ENCODE peak calls at places on chromosomes 3 and 15, in four cellular contexts. One of them, this sample, is unnamed. For H3K27me3 and H3K4me1, the result is how much of the 10 kb centered on the place peaks cover.

GRCh38 chr15:76776969-76777368 is 128.2 kb downstream of the SCAPER start:
- DNase-seq in ovary: no peak
- DNase-seq in fibroblast of lung: no peak
- DNase-seq in breast epithelium: no peak
- DNase-seq in this sample: no peak

GRCh38 chr3:46271209-46271608 is 28.9 kb downstream of the CCR3 start:
- DNase-seq in ovary: no peak
- DNase-seq in fibroblast of lung: no peak
- DNase-seq in breast epithelium: no peak
- DNase-seq in this sample: no peak

GRCh38 chr15:25410649-25411048 is 28.2 kb downstream of the UBE3A start:
- DNase-seq in fibroblast of lung: peak
- DNase-seq in ovary: no peak
- DNase-seq in breast epithelium: no peak
- DNase-seq in this sample: no peak

GRCh38 chr3:71498053-71498452 is 85.5 kb downstream of the FOXP1 start:
- DNase-seq in ovary: no peak
- DNase-seq in fibroblast of lung: no peak
- DNase-seq in breast epithelium: no peak
- DNase-seq in this sample: no peak

GRCh38 chr3:111392911-111393351 is 149.1 kb upstream of the CD96 start:
- DNase-seq in fibroblast of lung: no peak
- DNase-seq in ovary: no peak
- DNase-seq in breast epithelium: no peak
- DNase-seq in this sample: no peak

GRCh38 chr15:75167588-75168076 is 34.0 kb upstream of the C15orf39 start:
- DNase-seq in breast epithelium: peak
- DNase-seq in fibroblast of lung: peak
- DNase-seq in ovary: peak
- DNase-seq in this sample: peak

GRCh38 chr3:109033000-109033660 is 79.5 kb upstream of the GUCA1C start:
- DNase-seq in ovary: no peak
- DNase-seq in breast epithelium: no peak
- DNase-seq in fibroblast of lung: no peak
- DNase-seq in this sample: no peak

GRCh38 chr3:22979581-22979980 is 223.5 kb upstream of the UBE2E2 start:
- DNase-seq in ovary: no peak
- DNase-seq in breast epithelium: no peak
- DNase-seq in fibroblast of lung: no peak
- DNase-seq in this sample: no peak

GRCh38 chr3:185966655-185967054 is 28.8 kb upstream of the TRA2B start:
- DNase-seq in breast epithelium: no peak
- DNase-seq in fibroblast of lung: no peak
- DNase-seq in ovary: no peak
- DNase-seq in this sample: no peak

GRCh38 chr3:49305608-49306007 is 28.6 kb upstream of the C3orf62 start:
- DNase-seq in ovary: no peak
- DNase-seq in breast epithelium: no peak
- DNase-seq in fibroblast of lung: no peak
- DNase-seq in this sample: no peak

GRCh38 chr3:160170409-160171370 is 54.5 kb upstream of the C3orf80 start:
- DNase-seq in fibroblast of lung: no peak
- DNase-seq in ovary: no peak
- DNase-seq in breast epithelium: no peak
- DNase-seq in this sample: no peak

GRCh38 chr3:18580268-18580667 is 155.1 kb upstream of the SATB1 start:
- DNase-seq in ovary: no peak
- DNase-seq in fibroblast of lung: no peak
- DNase-seq in breast epithelium: no peak
- DNase-seq in this sample: no peak

GRCh38 chr15:92118162-92118935 is 264.8 kb downstream of the SLCO3A1 start:
- DNase-seq in fibroblast of lung: peak
- DNase-seq in breast epithelium: no peak
- DNase-seq in ovary: no peak
- DNase-seq in this sample: no peak

GRCh38 chr3:127037021-127037400 is 54.1 kb downstream of the PLXNA1 start:
- DNase-seq in breast epithelium: no peak
- DNase-seq in fibroblast of lung: no peak
- DNase-seq in ovary: peak
- DNase-seq in this sample: no peak

GRCh38 chr3:153165211-153165815 is 3.3 kb downstream of the RAP2B start:
- DNase-seq in ovary: no peak
- DNase-seq in breast epithelium: no peak
- DNase-seq in fibroblast of lung: peak
- DNase-seq in this sample: no peak

GRCh38 chr3:16203031-16203430 is 28.6 kb downstream of the GALNT15 start:
- DNase-seq in fibroblast of lung: peak
- DNase-seq in breast epithelium: no peak
- DNase-seq in ovary: no peak
- DNase-seq in this sample: no peak

GRCh38 chr3:186967686-186968085 is 37.4 kb downstream of the ST6GAL1 start:
- DNase-seq in ovary: no peak
- DNase-seq in fibroblast of lung: no peak
- DNase-seq in breast epithelium: no peak
- DNase-seq in this sample: no peak

GRCh38 chr3:33061782-33062181 is 35.2 kb downstream of the GLB1 start:
- DNase-seq in ovary: no peak
- DNase-seq in fibroblast of lung: peak
- DNase-seq in breast epithelium: no peak
- DNase-seq in this sample: no peak

GRCh38 chr15:67110958-67111864 is 45.8 kb downstream of the SMAD3 start:
- DNase-seq in fibroblast of lung: no peak
- DNase-seq in ovary: no peak
- DNase-seq in breast epithelium: no peak
- DNase-seq in this sample: no peak

GRCh38 chr15:84955089-84955848 is 26.4 kb upstream of the PDE8A start:
- DNase-seq in ovary: peak
- DNase-seq in fibroblast of lung: peak
- DNase-seq in breast epithelium: peak
- DNase-seq in this sample: peak

GRCh38 chr3:98699132-98699531 is 64.0 kb upstream of the ST3GAL6 start:
- DNase-seq in fibroblast of lung: no peak
- DNase-seq in ovary: no peak
- DNase-seq in breast epithelium: no peak
- DNase-seq in this sample: no peak

GRCh38 chr15:31349233-31350141 is 22.9 kb downstream of the KLF13 start:
- DNase-seq in fibroblast of lung: no peak
- DNase-seq in breast epithelium: no peak
- DNase-seq in ovary: no peak
- DNase-seq in this sample: no peak

GRCh38 chr3:8480699-8481098 is 20.9 kb upstream of the LMCD1 start:
- DNase-seq in breast epithelium: no peak
- DNase-seq in fibroblast of lung: no peak
- DNase-seq in ovary: no peak
- DNase-seq in this sample: no peak

GRCh38 chr15:45091161-45091560 is 22.8 kb downstream of the DUOX2 start:
- DNase-seq in fibroblast of lung: peak
- DNase-seq in breast epithelium: no peak
- DNase-seq in ovary: no peak
- DNase-seq in this sample: no peak

GRCh38 chr15:45089712-45090373 is 24.1 kb downstream of the DUOX2 start:
- DNase-seq in breast epithelium: no peak
- DNase-seq in ovary: no peak
- DNase-seq in fibroblast of lung: no peak
- DNase-seq in this sample: no peak

GRCh38 chr15:45088801-45089711 is 24.9 kb downstream of the DUOX2 start:
- DNase-seq in fibroblast of lung: no peak
- DNase-seq in breast epithelium: no peak
- DNase-seq in ovary: no peak
- DNase-seq in this sample: no peak

GRCh38 chr15:45084163-45084562 is 29.8 kb downstream of the DUOX2 start:
- DNase-seq in ovary: no peak
- DNase-seq in fibroblast of lung: no peak
- DNase-seq in breast epithelium: no peak
- DNase-seq in this sample: no peak

GRCh38 chr15:45087513-45087912 is 26.5 kb downstream of the DUOX2 start:
- DNase-seq in ovary: no peak
- DNase-seq in fibroblast of lung: no peak
- DNase-seq in breast epithelium: no peak
- DNase-seq in this sample: no peak
- TF ChIP-seq CTCF in ovary: no peak
- TF ChIP-seq CTCF in fibroblast of lung: no peak
- TF ChIP-seq CTCF in breast epithelium: no peak
- TF ChIP-seq CTCF in this sample: no peak

GRCh38 chr3:192515661-192516040 is 211.7 kb downstream of the FGF12 start:
- DNase-seq in fibroblast of lung: no peak
- DNase-seq in breast epithelium: no peak
- DNase-seq in ovary: no peak
- DNase-seq in this sample: no peak

GRCh38 chr3:192514081-192514753 is 213.1 kb downstream of the FGF12 start:
- DNase-seq in ovary: no peak
- DNase-seq in breast epithelium: no peak
- DNase-seq in fibroblast of lung: peak
- DNase-seq in this sample: no peak

GRCh38 chr3:192516850-192517249 is 210.5 kb downstream of the FGF12 start:
- DNase-seq in breast epithelium: no peak
- DNase-seq in ovary: no peak
- DNase-seq in fibroblast of lung: no peak
- DNase-seq in this sample: no peak

GRCh38 chr3:192514754-192515660 is 212.3 kb downstream of the FGF12 start:
- DNase-seq in fibroblast of lung: no peak
- DNase-seq in breast epithelium: no peak
- DNase-seq in ovary: no peak
- DNase-seq in this sample: no peak
- H3K27me3 ChIP-seq in fibroblast of lung: under half
- H3K27me3 ChIP-seq in breast epithelium: under half
- H3K27me3 ChIP-seq in ovary: under half
- H3K27me3 ChIP-seq in this sample: under half

GRCh38 chr3:50520849-50521248 is 17.4 kb upstream of the CACNA2D2 start:
- DNase-seq in fibroblast of lung: no peak
- DNase-seq in ovary: no peak
- DNase-seq in breast epithelium: no peak
- DNase-seq in this sample: no peak

GRCh38 chr3:50516048-50516871 is 12.8 kb upstream of the CACNA2D2 start:
- DNase-seq in ovary: peak
- DNase-seq in fibroblast of lung: peak
- DNase-seq in breast epithelium: no peak
- DNase-seq in this sample: no peak

GRCh38 chr3:50517721-50518206 is 14.3 kb upstream of the CACNA2D2 start:
- DNase-seq in breast epithelium: no peak
- DNase-seq in ovary: no peak
- DNase-seq in fibroblast of lung: no peak
- DNase-seq in this sample: no peak

GRCh38 chr3:50519471-50520089 is 16.1 kb upstream of the CACNA2D2 start:
- DNase-seq in breast epithelium: peak
- DNase-seq in fibroblast of lung: peak
- DNase-seq in ovary: peak
- DNase-seq in this sample: peak

GRCh38 chr3:50518441-50518840 is 15.0 kb upstream of the CACNA2D2 start:
- DNase-seq in breast epithelium: no peak
- DNase-seq in ovary: no peak
- DNase-seq in fibroblast of lung: no peak
- DNase-seq in this sample: no peak
- H3K4me1 ChIP-seq in breast epithelium: under half
- H3K4me1 ChIP-seq in ovary: under half
- H3K4me1 ChIP-seq in fibroblast of lung: under half
- H3K4me1 ChIP-seq in this sample: under half

DNA sequence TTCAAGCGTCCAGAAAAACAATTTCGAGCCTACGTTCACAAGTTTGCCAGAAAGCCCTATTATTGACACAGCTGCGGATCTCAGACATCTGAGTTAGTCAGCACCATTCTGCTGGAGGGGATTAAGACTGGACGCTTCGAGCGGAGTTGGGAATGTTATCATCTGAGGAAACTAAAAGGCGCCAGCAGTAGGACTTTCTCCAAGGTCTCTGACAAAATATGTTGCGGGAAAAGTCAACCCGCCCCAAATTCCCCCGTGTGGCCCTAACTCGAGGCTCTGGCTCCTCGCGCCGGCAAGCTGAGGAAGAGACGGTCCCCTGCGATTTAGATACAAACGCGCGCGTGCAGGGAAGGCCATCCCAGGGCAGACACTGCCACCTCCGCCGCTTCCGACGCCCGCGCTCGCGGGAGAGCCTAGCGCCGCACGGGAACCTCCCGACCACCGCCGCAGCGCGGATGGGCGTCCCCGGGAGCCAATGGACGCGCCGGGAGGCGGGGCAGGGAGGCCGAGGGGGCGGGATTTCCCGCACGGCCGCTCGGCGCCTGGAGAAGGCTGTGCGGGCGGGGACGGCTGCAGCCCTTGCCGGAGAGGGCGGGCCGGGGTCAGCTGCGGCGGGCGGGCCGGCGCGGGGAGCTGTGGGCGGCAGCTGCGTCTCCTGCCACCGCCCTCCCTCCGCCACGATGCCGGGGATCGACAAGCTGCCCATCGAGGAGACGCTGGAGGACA is at the start of gene APPL1:
- DNase-seq in breast epithelium: peak
- DNase-seq in ovary: peak
- DNase-seq in fibroblast of lung: peak
- DNase-seq in this sample: peak
- TF ChIP-seq CTCF in breast epithelium: no peak
- TF ChIP-seq CTCF in ovary: no peak
- TF ChIP-seq CTCF in fibroblast of lung: no peak
- TF ChIP-seq CTCF in this sample: no peak

DNA sequence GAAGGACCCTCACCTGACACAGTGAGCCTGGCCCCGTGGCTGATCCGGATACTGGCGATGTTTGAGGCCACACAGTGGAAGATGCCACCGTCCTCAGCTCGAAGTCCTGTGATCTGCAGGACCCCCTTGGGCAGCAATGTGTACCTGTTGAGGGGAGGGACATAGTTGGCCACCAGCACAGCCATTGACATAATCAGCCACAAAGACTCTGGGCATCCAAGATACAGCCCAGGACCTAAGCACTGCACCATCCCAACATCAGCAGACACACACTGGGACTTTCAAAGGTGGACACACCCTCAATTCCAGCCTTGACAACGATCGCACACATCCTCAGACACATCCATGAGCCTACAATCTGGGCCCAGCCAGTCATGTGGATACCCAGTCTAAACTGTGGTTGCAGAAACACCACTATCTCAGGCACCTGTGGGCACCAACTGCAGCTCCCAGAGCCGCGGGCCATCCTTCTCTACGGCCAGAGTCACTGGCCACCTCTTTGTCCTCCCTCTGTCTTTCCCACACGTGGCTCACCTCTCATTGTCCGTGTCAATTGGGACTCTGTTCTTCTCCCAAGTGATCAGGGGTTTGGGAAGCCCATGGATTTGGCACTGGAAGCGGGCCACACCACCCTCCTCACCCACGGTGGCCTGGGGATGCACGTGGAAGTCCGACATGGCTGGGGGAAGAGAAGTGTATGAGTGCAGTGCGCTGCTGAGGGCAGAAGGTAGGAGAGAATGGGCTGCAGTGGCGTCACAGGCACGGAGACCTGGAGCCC is 31.0 kb downstream of the RNU5B-1 start:
- DNase-seq in fibroblast of lung: no peak
- DNase-seq in breast epithelium: no peak
- DNase-seq in ovary: no peak
- DNase-seq in this sample: no peak
- H3K27me3 ChIP-seq in fibroblast of lung: under half
- H3K27me3 ChIP-seq in breast epithelium: under half
- H3K27me3 ChIP-seq in ovary: under half
- H3K27me3 ChIP-seq in this sample: under half